ENCODE peak calls at places on chromosomes 16 and 17, in six cellular contexts. L is tibial artery, E is cardiac muscle cell, G is psoas muscle, W is IMR-90, S is kidney. H is an unnamed sample. For H3K9me3, the result is how much of the 10 kb centered on the place peaks cover.

GRCh38 chr16:70635356-70636016 is 10.9 kb upstream of the IL34 start:
- DNase-seq in L (peak), E (no peak), G (no peak), W (peak), S (no peak), H (peak)

GRCh38 chr16:74740795-74741304 is 33.8 kb downstream of the FA2H start:
- DNase-seq in L (no peak), E (no peak), G (peak), W (no peak), S (peak), H (no peak)

GRCh38 chr17:30235386-30236296 is at the start of gene SLC6A4:
- DNase-seq in L (no peak), E (peak), G (no peak), W (no peak), S (no peak), H (no peak)

GRCh38 chr17:41547921-41548843 is 20.1 kb upstream of the KRT19 start:
- DNase-seq in L (peak), E (no peak), G (peak), W (peak), S (peak), H (peak)

GRCh38 chr16:57998484-57998883 is 2.0 kb downstream of the ZNF319 start:
- DNase-seq in L (no peak), E (no peak), G (no peak), W (no peak), S (peak), H (no peak)

GRCh38 chr17:5418858-5419355 is 555 bp downstream of the NUP88 start:
- DNase-seq in L (peak), E (peak), G (no peak), W (peak), S (peak), H (no peak)

GRCh38 chr16:89241187-89242003 is 23.9 kb downstream of the ZNF778 start:
- DNase-seq in L (peak), E (peak), G (peak), W (peak), S (peak), H (peak)

GRCh38 chr17:77508047-77508715 is 367.4 kb downstream of the SEC14L1 start:
- DNase-seq in L (no peak), E (no peak), G (peak), W (no peak), S (no peak), H (no peak)

GRCh38 chr16:79402356-79402755 is 198.2 kb downstream of the MAF start:
- DNase-seq in L (no peak), E (no peak), G (no peak), W (no peak), S (peak), H (no peak)

GRCh38 chr17:7394452-7395191 is at the start of gene PLSCR3:
- DNase-seq in L (peak), E (peak), G (peak), W (peak), S (peak), H (peak)

GRCh38 chr17:1153795-1154546 is 25.8 kb downstream of the ABR start:
- DNase-seq in L (peak), E (peak), G (peak), W (peak), S (peak), H (peak)

GRCh38 chr17:7363311-7363710 is 8.4 kb downstream of the TMEM95 start:
- DNase-seq in L (no peak), E (no peak), G (no peak), W (peak), S (peak), H (no peak)

GRCh38 chr17:62101090-62101489 is 36.0 kb upstream of the MED13 start:
- DNase-seq in L (no peak), E (no peak), G (no peak), W (no peak), S (no peak), H (no peak)

GRCh38 chr17:29847527-29847931 is 82.5 kb downstream of the SSH2 start:
- DNase-seq in L (no peak), E (peak), G (no peak), W (no peak), S (no peak), H (no peak)

GRCh38 chr16:14640538-14640937 is 7.8 kb downstream of the BFAR start:
- DNase-seq in L (no peak), E (no peak), G (no peak), W (no peak), S (no peak), H (no peak)

GRCh38 chr16:70018254-70018653 is 67.1 kb downstream of the CLEC18A start:
- DNase-seq in L (no peak), E (peak), G (no peak), W (peak), S (no peak), H (no peak)

GRCh38 chr16:85715169-85716015 is 26.6 kb upstream of the GINS2 start:
- DNase-seq in L (no peak), E (peak), G (no peak), W (peak), S (no peak), H (no peak)

GRCh38 chr16:31177136-31177535 is 2.8 kb upstream of the FUS start:
- DNase-seq in L (no peak), E (no peak), G (no peak), W (peak), S (no peak), H (no peak)

GRCh38 chr17:20896153-20896649 is 146.6 kb downstream of the USP22 start:
- DNase-seq in L (no peak), E (no peak), G (peak), W (peak), S (no peak), H (no peak)

GRCh38 chr16:78058165-78058564 is 35.8 kb downstream of the CLEC3A start:
- DNase-seq in L (no peak), E (no peak), G (no peak), W (no peak), S (no peak), H (no peak)

GRCh38 chr17:1545618-1546017 is 17.0 kb downstream of the PITPNA start:
- DNase-seq in L (no peak), E (no peak), G (no peak), W (no peak), S (no peak), H (no peak)

GRCh38 chr16:86362155-86362849 is 148.0 kb upstream of the FOXF1 start:
- DNase-seq in L (no peak), E (no peak), G (no peak), W (no peak), S (no peak), H (no peak)

GRCh38 chr17:48375356-48375755 is 54.7 kb downstream of the SKAP1 start:
- DNase-seq in L (no peak), E (no peak), G (no peak), W (peak), S (no peak), H (peak)

GRCh38 chr17:34579017-34579946 is at the start of gene TMEM132E:
- DNase-seq in L (peak), E (peak), G (no peak), W (peak), S (peak), H (no peak)

GRCh38 chr17:78910885-78911284 is 7.9 kb upstream of the CEP295NL start:
- DNase-seq in L (peak), E (no peak), G (no peak), W (no peak), S (no peak), H (no peak)

DNA sequence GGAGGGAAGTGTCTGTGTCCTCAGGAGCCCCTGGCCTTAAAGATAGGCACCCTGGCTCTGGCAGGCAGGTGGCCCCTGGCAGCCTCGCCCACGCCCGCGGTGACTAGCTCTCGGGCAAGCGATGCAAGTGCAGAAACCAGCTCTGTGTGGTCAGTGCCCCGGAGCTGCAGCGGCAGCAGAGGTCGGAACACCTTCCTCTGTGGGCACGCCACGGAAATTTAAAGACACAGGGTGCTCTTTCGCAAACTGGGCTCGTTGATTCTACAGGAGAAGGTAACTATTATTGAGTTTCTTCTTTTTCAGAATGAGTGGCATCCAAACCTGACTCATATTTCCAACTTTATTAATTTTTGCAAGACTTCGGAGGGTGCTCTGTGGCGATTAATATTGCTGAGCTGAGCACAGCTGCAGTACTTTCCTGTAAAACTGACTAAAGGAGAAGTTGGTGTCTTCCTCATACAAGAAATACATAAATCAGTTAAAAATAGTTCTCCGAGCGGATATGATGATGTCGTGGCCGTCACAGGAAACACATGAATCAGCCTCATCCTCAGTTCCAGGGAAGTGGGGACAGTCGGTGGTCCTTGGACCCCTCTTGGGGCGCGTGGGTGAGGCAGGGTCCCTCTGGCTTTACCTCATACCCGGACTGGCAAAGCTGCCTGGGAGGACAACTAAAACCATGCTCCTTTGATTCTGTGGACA is 120.2 kb downstream of the METRNL start:
- DNase-seq in L (peak), E (no peak), G (peak), W (peak), S (peak), H (no peak)
- H3K4me3 ChIP-seq in L (no peak), E (no peak), G (no peak), W (no peak), S (no peak), H (no peak)

GRCh38 chr16:66429290-66429962 is 2.3 kb downstream of the BEAN1 start:
- DNase-seq in L (no peak), E (no peak), G (no peak), W (no peak), S (no peak), H (no peak)
- TF ChIP-seq CTCF in L (no peak), E (no peak), G (no peak), W (no peak), S (no peak), H (no peak)

GRCh38 chr16:35636831-35637230 is 2177.4 kb downstream of the TP53TG3F start:
- DNase-seq in L (no peak), E (no peak), G (no peak), W (no peak), S (no peak), H (no peak)

GRCh38 chr16:35642322-35642835 is 2183.0 kb downstream of the TP53TG3F start:
- DNase-seq in L (no peak), E (no peak), G (no peak), W (no peak), S (no peak), H (no peak)

GRCh38 chr16:35639233-35640205 is 2180.1 kb downstream of the TP53TG3F start:
- DNase-seq in L (no peak), E (no peak), G (no peak), W (no peak), S (no peak), H (no peak)

GRCh38 chr16:35637683-35638082 is 2178.3 kb downstream of the TP53TG3F start:
- DNase-seq in L (no peak), E (no peak), G (no peak), W (no peak), S (no peak), H (no peak)
- H3K9me3 ChIP-seq in L (under half), E (under half), G (under half), W (under half), S (under half), H (half or more)

DNA sequence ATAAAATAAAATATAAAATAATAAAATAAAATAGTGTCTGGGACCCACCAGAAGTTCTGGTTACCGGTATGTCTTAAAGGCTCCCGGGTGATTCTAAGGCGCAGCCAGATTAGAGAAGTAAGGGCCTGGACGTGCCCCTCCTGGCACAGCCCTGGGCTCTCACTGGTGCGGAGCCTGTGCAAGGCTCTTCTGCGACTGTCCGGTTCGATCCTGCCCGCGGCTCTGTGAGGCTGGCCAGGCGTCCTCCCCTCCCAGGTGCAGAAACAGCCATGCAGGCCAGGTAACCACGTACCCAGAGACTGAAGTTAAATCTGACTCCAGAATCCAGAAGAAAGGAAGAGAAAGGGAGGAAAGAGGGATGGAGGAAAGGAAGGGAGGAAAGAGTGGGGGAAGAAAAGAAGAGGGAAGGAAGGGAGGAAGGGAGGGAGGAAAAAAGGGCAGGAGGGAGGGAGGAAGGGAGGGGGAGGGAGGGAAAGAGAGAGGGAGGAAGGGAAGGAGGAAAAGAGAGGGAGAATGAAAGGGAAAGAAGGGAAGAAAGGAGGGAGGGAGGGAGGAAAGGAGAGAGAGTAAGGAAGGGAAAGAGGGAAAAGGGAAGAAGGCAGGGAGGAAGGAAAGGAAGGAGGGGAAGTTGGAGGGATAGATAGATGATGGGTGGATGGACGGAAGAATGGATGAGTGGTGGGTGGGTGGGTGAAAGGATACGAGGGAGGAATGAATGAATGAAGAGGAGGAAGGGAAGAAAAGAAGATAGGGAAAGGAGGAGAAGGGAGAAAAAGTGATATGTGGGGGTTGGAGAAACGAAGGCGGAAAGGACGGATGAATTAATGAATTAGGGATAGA is 42.3 kb downstream of the C16orf82 start:
- DNase-seq in L (no peak), E (no peak), G (no peak), W (no peak), S (no peak), H (no peak)
- H3K4me3 ChIP-seq in L (peak), E (peak), G (peak), W (no peak), S (no peak), H (peak)

GRCh38 chr16:2518823-2519710 is 1.1 kb upstream of the AMDHD2 start:
- DNase-seq in L (peak), E (no peak), G (peak), W (no peak), S (peak), H (no peak)
- TF ChIP-seq CTCF in L (no peak), E (no peak), G (no peak), W (no peak), S (no peak), H (no peak)

GRCh38 chr16:21184834-21185233 is 26.4 kb downstream of the LDAF1 start:
- DNase-seq in L (no peak), E (no peak), G (no peak), W (no peak), S (no peak), H (no peak)
- H3K9me3 ChIP-seq in L (under half), E (under half), G (under half), W (under half), S (under half), H (under half)

GRCh38 chr16:23651943-23652468 is 10.7 kb downstream of the DCTN5 start:
- DNase-seq in L (no peak), E (no peak), G (no peak), W (no peak), S (no peak), H (no peak)
- H3K4me3 ChIP-seq in L (no peak), E (no peak), G (no peak), W (no peak), S (no peak), H (no peak)

GRCh38 chr17:39744836-39745215 is 7.1 kb downstream of the GRB7 start:
- DNase-seq in L (no peak), E (no peak), G (peak), W (no peak), S (peak), H (no peak)
- TF ChIP-seq CTCF in L (no peak), E (no peak), G (no peak), W (no peak), S (no peak), H (no peak)

H was measured in AG04450.